ENCODE peak calls at places on chromosomes 11 and 22, in eight cellular contexts. B is GM12865, E is A549, S is LNCaP clone FGC, N is stomach, O is AG10803, U is HL-60, G is thyroid gland. I is an unnamed sample.

GRCh38 chr22:36528336-36528735 is 630 bp downstream of the EIF3D start:
- DNase-seq in O (no peak), E (no peak), U (no peak), S (no peak), G (peak), B (peak), N (no peak), I (no peak)

GRCh38 chr11:65589444-65590239 is 6.0 kb downstream of the KCNK7 start:
- DNase-seq in G (no peak), N (no peak), B (peak), O (no peak), U (no peak), E (no peak), S (no peak), I (no peak)

GRCh38 chr11:77126861-77127673 is 979 bp upstream of the MYO7A start:
- DNase-seq in U (peak), N (peak), S (no peak), G (peak), E (peak), O (no peak), B (peak), I (no peak)

GRCh38 chr22:45210577-45211431 is 29.9 kb downstream of the KIAA0930 start:
- DNase-seq in U (no peak), B (no peak), S (no peak), N (no peak), O (peak), E (no peak), G (no peak), I (no peak)

GRCh38 chr11:9015677-9016076 is 11.9 kb upstream of the NRIP3 start:
- DNase-seq in N (peak), U (peak), S (peak), E (peak), G (peak), O (peak), B (peak), I (peak)

GRCh38 chr11:120566176-120566575 is 54.6 kb downstream of the GRIK4 start:
- DNase-seq in S (no peak), O (no peak), N (no peak), G (no peak), E (no peak), B (no peak), U (no peak), I (no peak)

GRCh38 chr11:45621541-45621940 is 43.9 kb downstream of the CHST1 start:
- DNase-seq in U (no peak), S (no peak), G (no peak), O (no peak), E (no peak), N (no peak), B (no peak), I (no peak)

GRCh38 chr11:10413268-10413667 is 41.8 kb upstream of the AMPD3 start:
- DNase-seq in O (no peak), G (no peak), N (no peak), E (peak), U (peak), B (peak), S (no peak), I (peak)

GRCh38 chr11:24704716-24705115 is 207.9 kb downstream of the LUZP2 start:
- DNase-seq in S (no peak), N (no peak), G (no peak), E (no peak), U (no peak), O (no peak), B (no peak), I (no peak)

GRCh38 chr11:115911656-115912055 is 407.4 kb upstream of the CADM1 start:
- DNase-seq in S (no peak), E (no peak), B (no peak), O (no peak), N (no peak), G (peak), U (no peak), I (no peak)

GRCh38 chr11:100791873-100792272 is 104.8 kb downstream of the ARHGAP42 start:
- DNase-seq in B (no peak), N (no peak), G (no peak), O (no peak), U (no peak), S (no peak), E (no peak), I (no peak)

GRCh38 chr22:20553947-20554741 is 46.7 kb downstream of the MED15 start:
- DNase-seq in O (no peak), S (no peak), G (no peak), E (no peak), N (no peak), B (no peak), U (no peak), I (no peak)

GRCh38 chr11:110891411-110891810 is 179.2 kb upstream of the ARHGAP20 start:
- DNase-seq in E (no peak), U (no peak), S (no peak), G (no peak), N (no peak), O (peak), B (no peak), I (no peak)

GRCh38 chr11:38553033-38553432 is 1955.0 kb upstream of the RAG2 start:
- DNase-seq in B (no peak), S (no peak), N (no peak), E (no peak), O (no peak), G (no peak), U (no peak), I (no peak)

GRCh38 chr11:19201737-19202605 is at the start of gene CSRP3:
- DNase-seq in G (no peak), S (no peak), U (no peak), B (no peak), N (no peak), O (peak), E (no peak), I (no peak)

GRCh38 chr11:33160147-33160546 is 1.1 kb downstream of the CSTF3 start:
- DNase-seq in S (no peak), N (no peak), E (peak), B (peak), O (peak), G (no peak), U (peak), I (no peak)

GRCh38 chr11:60870276-60870675 is 2.9 kb downstream of the ZP1 start:
- DNase-seq in O (no peak), S (no peak), G (no peak), E (no peak), N (no peak), U (no peak), B (peak), I (no peak)

GRCh38 chr11:75214411-75214821 is 26.2 kb upstream of the TPBGL start:
- DNase-seq in E (peak), N (peak), G (peak), S (peak), O (peak), B (peak), U (peak), I (peak)

GRCh38 chr11:16184588-16184987 is 171.8 kb downstream of the SOX6 start:
- DNase-seq in N (no peak), O (peak), G (no peak), E (peak), S (peak), B (no peak), U (no peak), I (no peak)

GRCh38 chr11:25970726-25971508 is 361.0 kb upstream of the ANO3 start:
- DNase-seq in E (peak), B (no peak), N (no peak), G (no peak), O (no peak), U (no peak), S (no peak), I (no peak)
- TF ChIP-seq CTCF in E (peak), B (peak), N (no peak), G (no peak), O (peak), U (no peak), S (peak), I (peak)

DNA sequence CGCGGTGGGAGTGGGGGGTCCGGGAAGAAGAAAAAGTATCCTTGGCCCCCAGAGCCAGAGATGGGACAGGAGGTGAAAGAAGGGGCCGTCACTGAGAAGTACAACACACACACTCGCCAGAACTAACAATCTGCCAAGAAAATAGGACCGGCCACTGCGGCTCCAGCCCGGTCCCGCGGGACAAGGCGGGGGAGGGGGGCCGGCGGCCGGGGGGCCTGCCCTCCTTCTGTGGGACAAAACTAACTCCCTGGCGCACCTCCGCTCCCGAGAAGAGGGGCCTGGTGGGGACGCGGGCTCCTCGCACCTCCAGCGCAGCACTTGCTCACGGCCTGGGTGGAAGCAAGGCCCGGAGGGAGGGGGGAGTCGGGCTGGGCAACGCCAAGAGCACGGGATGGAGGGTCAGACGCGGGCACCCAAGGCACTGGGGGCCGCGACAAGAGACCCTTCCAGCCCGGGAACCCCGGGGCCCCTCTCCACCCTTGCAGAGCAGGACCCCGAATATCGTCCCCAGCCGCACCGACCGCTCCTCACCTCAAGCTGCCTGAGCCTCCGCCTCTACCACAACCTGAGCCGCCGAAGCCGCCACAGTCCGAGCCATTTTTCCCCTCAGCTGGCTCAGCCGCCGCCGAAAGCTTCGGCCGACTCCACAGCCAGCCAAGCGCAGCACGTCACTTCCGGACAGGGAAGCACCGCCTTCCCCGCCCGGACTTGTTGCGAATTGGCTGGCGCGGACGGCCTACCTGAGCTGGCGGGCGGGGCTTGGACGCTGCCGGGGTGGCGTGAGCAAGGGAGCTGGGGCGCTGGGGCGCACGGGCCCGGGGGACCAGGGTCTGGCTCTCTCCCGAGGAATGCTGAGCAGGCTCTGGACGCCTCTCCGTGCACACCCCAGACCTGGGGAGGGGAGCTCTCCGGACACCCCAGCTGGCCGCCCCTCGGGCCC is at the start of gene PIK3C2A:
- DNase-seq in G (peak), O (peak), B (peak), N (peak), E (peak), S (peak), U (peak), I (peak)
- H3K4me3 ChIP-seq in G (peak), O (peak), B (peak), N (peak), E (peak), S (peak), U (peak), I (peak)

GRCh38 chr11:94740083-94740974 is 27.8 kb upstream of the AMOTL1 start:
- DNase-seq in S (no peak), E (no peak), O (no peak), U (no peak), B (no peak), G (peak), N (no peak), I (no peak)
- TF ChIP-seq CTCF in S (no peak), E (no peak), O (no peak), U (no peak), B (no peak), G (no peak), N (no peak), I (no peak)

DNA sequence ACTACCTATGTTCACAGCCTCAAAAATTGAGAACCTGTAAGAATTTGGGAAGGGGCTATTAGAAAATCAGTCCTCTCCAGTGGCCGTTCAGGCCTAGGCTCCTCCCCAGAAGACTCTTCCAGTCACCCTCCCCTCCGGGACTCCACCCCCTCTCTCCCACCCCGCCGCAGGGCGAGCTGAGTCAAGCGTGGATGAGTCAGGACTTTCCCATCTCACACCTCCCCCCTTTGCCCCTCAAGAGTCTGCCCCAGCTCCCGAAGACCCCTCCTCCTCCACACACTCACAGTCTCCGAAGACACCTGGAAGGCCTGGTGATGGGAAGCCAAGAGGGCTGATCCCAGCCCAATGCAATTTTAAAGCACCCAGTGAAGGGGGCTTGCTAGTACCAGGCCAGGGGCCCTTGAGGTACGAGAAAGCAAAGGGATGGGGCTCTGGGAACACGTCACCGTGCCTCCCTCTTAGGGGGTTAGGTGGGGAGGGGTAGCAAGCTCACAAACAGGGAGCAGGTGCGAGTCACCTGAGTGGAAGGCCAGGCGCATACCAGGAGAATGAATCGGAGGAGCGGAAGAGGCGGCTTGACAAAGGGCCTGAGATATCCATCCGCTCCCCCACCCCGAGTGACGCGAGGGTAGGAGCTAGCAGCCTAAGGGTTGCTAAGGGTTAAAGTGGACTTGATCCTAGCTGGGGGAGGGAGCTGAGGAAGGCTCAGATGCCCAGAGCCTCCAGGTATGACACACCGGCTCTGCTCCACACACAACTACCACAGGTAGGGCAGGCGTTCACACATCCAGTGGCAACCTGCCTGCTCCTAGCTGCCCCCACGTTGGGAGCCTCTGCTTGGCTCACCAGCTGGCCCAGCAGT is 13.6 kb downstream of the BCL9L start:
- DNase-seq in N (no peak), O (peak), E (peak), B (peak), U (no peak), G (peak), S (no peak), I (no peak)
- H3K4me3 ChIP-seq in N (peak), O (peak), E (peak), B (peak), U (no peak), G (no peak), S (no peak), I (no peak)

GRCh38 chr11:82858556-82859091 is 41.6 kb downstream of the PRCP start:
- DNase-seq in N (no peak), B (no peak), E (peak), G (no peak), S (no peak), U (no peak), O (peak), I (no peak)

GRCh38 chr11:82859746-82860145 is 40.5 kb downstream of the PRCP start:
- DNase-seq in B (no peak), E (no peak), U (no peak), G (no peak), O (peak), S (no peak), N (no peak), I (no peak)

GRCh38 chr11:82857145-82857544 is 43.1 kb downstream of the PRCP start:
- DNase-seq in E (no peak), G (no peak), N (no peak), U (no peak), S (no peak), B (no peak), O (no peak), I (no peak)

GRCh38 chr11:82855616-82856015 is 44.6 kb downstream of the PRCP start:
- DNase-seq in B (no peak), G (no peak), E (no peak), S (no peak), O (peak), U (no peak), N (no peak), I (no peak)

GRCh38 chr11:82858133-82858532 is 42.1 kb downstream of the PRCP start:
- DNase-seq in O (no peak), E (peak), B (no peak), G (no peak), S (no peak), U (no peak), N (no peak), I (no peak)
- TF ChIP-seq CTCF in O (no peak), E (no peak), B (no peak), G (no peak), S (no peak), U (no peak), N (no peak), I (no peak)

GRCh38 chr11:11978792-11979486 is 29.5 kb downstream of the DKK3 start:
- DNase-seq in B (no peak), O (peak), N (peak), G (peak), E (no peak), U (no peak), S (peak), I (no peak)
- H3K4me3 ChIP-seq in B (no peak), O (no peak), N (no peak), G (no peak), E (no peak), U (no peak), S (no peak), I (no peak)

GRCh38 chr22:35114296-35114980 is 48.5 kb downstream of the ISX start:
- DNase-seq in E (no peak), G (no peak), S (no peak), N (no peak), B (no peak), O (no peak), U (no peak), I (no peak)

GRCh38 chr22:35115515-35115914 is 49.6 kb downstream of the ISX start:
- DNase-seq in N (no peak), S (no peak), O (no peak), U (no peak), E (no peak), B (no peak), G (no peak), I (no peak)

GRCh38 chr22:35116269-35116668 is 50.3 kb downstream of the ISX start:
- DNase-seq in N (no peak), U (no peak), O (no peak), B (no peak), S (no peak), E (no peak), G (no peak), I (no peak)

GRCh38 chr22:35119494-35119893 is 53.5 kb downstream of the ISX start:
- DNase-seq in U (no peak), O (no peak), N (no peak), S (no peak), E (no peak), B (no peak), G (no peak), I (no peak)

DNA sequence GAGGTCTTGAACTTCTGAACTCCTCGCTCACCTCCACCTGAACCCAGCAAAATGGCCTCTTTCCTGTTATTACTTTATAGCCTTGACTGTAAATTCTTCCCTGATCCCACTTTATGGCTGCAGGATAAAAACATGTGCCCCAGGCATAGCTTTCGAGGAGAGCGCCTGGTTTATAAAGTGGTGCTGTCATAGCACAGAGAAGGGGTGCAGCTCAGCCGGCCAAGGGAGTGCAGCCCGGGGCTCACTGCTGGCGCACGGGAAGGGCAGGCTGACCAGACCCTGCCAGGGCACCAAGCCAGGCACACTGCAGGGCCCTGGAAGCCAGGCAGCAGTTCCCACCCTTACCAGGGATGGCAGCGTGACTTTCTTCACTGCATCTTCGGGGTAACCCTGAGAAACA is 50.9 kb downstream of the ISX start:
- DNase-seq in U (no peak), N (no peak), E (no peak), O (no peak), G (no peak), B (no peak), S (no peak), I (no peak)
- TF ChIP-seq CTCF in U (no peak), N (no peak), E (no peak), O (no peak), G (no peak), B (no peak), S (no peak), I (peak)

DNA sequence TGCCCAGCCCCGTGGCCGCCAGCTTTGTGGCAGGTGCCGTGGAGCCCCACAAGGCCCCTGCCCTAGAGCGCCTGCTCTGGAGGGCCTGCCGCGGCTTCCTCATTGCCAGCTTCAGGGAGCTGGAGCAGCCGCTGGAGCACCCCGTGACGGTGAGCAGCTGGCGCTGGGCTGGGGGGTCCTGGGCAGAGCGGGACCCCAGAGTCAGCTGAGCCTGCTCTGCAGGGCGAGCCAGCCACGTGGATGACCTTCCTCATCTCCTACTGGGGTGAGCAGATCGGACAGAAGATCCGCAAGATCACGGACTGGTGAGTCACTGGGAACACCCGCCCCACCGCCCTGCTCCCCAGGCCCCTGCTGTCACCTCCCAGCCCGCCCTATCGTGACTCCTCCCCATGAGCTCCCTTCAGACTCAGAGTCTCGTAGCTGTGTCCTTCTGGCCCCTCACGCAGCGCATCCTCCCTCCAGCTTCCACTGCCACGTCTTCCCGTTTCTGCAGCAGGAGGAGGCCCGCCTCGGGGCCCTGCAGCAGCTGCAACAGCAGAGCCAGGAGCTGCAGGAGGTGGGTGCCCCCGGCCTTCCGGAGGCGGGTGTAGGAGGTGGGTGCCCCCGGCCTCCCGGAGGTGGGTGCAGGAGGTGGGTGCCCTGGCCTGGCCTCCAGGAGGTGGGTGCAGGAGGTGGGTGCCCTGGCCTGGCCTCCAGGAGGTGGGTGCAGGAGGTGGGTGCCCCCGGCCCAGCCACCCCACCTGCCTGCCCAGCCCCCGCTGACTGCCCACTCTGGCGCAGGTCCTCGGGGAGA is 4.7 kb downstream of the TCIRG1 start:
- DNase-seq in E (peak), S (no peak), N (no peak), O (peak), G (no peak), B (no peak), U (peak), I (no peak)
- H3K4me3 ChIP-seq in E (no peak), S (no peak), N (no peak), O (no peak), G (no peak), B (no peak), U (peak), I (no peak)

GRCh38 chr11:113481226-113481625 is 6.0 kb upstream of the DRD2 start:
- DNase-seq in G (no peak), S (no peak), B (no peak), E (no peak), N (no peak), O (no peak), U (no peak), I (no peak)
- TF ChIP-seq CTCF in G (no peak), S (no peak), B (no peak), E (no peak), N (no peak), O (no peak), U (no peak), I (no peak)

I was measured in GM12864.